ENCODE peak calls at places on chromosomes 3 and 15, in eight cellular contexts. M is tibial nerve; O is aorta; Q is GM23248; E is left lung; I is CD4-positive, alpha-beta memory T cell; G is neural progenitor cell; X is adrenal gland. H is an unnamed sample. For H3K4me1, the result is how much of the 10 kb centered on the place peaks cover.

GRCh38 chr15:25346371-25346770 is 92.5 kb downstream of the UBE3A start:
- DNase-seq in M (no peak), O (no peak), Q (no peak), E (no peak), I (no peak), G (no peak), X (no peak), H (no peak)

GRCh38 chr3:102059145-102059943 is 210.0 kb downstream of the NFKBIZ start:
- DNase-seq in M (no peak), O (no peak), Q (no peak), E (no peak), I (no peak), G (no peak), X (no peak), H (no peak)

GRCh38 chr3:31550452-31551251 is 17.9 kb downstream of the STT3B start:
- DNase-seq in M (peak), O (no peak), Q (peak), E (no peak), I (peak), G (peak), X (no peak), H (no peak)

GRCh38 chr3:99325407-99325806 is 313.0 kb upstream of the COL8A1 start:
- DNase-seq in M (no peak), O (no peak), Q (peak), E (no peak), I (no peak), G (no peak), X (no peak), H (no peak)

GRCh38 chr15:42094512-42094963 is at the start of gene PLA2G4D:
- DNase-seq in M (no peak), O (no peak), Q (no peak), E (peak), I (no peak), G (no peak), X (no peak), H (no peak)

GRCh38 chr3:106392905-106393304 is 524.1 kb upstream of the CBLB start:
- DNase-seq in M (no peak), O (no peak), Q (peak), E (no peak), I (no peak), G (no peak), X (no peak), H (no peak)

GRCh38 chr3:188243124-188243795 is 89.3 kb downstream of the LPP start:
- DNase-seq in M (no peak), O (no peak), Q (peak), E (no peak), I (no peak), G (no peak), X (no peak), H (no peak)

GRCh38 chr3:79415351-79415750 is 352.4 kb downstream of the ROBO1 start:
- DNase-seq in M (no peak), O (no peak), Q (peak), E (no peak), I (no peak), G (no peak), X (no peak), H (no peak)

GRCh38 chr3:190718691-190719090 is 143.8 kb downstream of the GMNC start:
- DNase-seq in M (no peak), O (no peak), Q (peak), E (no peak), I (no peak), G (no peak), X (no peak), H (no peak)

GRCh38 chr3:64675848-64676247 is 12.0 kb downstream of the ADAMTS9 start:
- DNase-seq in M (no peak), O (no peak), Q (no peak), E (no peak), I (no peak), G (no peak), X (no peak), H (no peak)

GRCh38 chr3:171944109-171945016 is 95.0 kb upstream of the FNDC3B start:
- DNase-seq in M (no peak), O (no peak), Q (no peak), E (no peak), I (no peak), G (peak), X (peak), H (no peak)

GRCh38 chr3:152270145-152270870 is 1.6 kb downstream of the MBNL1 start:
- DNase-seq in M (no peak), O (peak), Q (peak), E (peak), I (no peak), G (peak), X (no peak), H (no peak)

GRCh38 chr3:42493126-42493797 is 9.2 kb upstream of the VIPR1 start:
- DNase-seq in M (no peak), O (no peak), Q (no peak), E (no peak), I (no peak), G (no peak), X (no peak), H (no peak)

GRCh38 chr15:66129561-66129960 is 124.0 kb downstream of the MEGF11 start:
- DNase-seq in M (no peak), O (no peak), Q (no peak), E (no peak), I (no peak), G (no peak), X (no peak), H (no peak)

GRCh38 chr15:72487070-72487797 is 13.1 kb downstream of the ARIH1 start:
- DNase-seq in M (no peak), O (no peak), Q (peak), E (no peak), I (no peak), G (no peak), X (no peak), H (no peak)

GRCh38 chr3:12891985-12892839 is 50.8 kb upstream of the RPL32 start:
- DNase-seq in M (peak), O (no peak), Q (peak), E (no peak), I (peak), G (peak), X (no peak), H (no peak)

GRCh38 chr3:127461286-127461685 is 129.2 kb downstream of the TPRA1 start:
- DNase-seq in M (no peak), O (no peak), Q (no peak), E (no peak), I (no peak), G (peak), X (no peak), H (no peak)

GRCh38 chr3:131630117-131630516 is 127.3 kb upstream of the MRPL3 start:
- DNase-seq in M (no peak), O (no peak), Q (peak), E (no peak), I (no peak), G (no peak), X (no peak), H (no peak)

GRCh38 chr15:37031198-37031597 is 69.2 kb downstream of the MEIS2 start:
- DNase-seq in M (no peak), O (no peak), Q (peak), E (no peak), I (no peak), G (no peak), X (no peak), H (no peak)

GRCh38 chr3:32457971-32458471 is 44.6 kb downstream of the CMTM6 start:
- DNase-seq in M (no peak), O (no peak), Q (no peak), E (no peak), I (peak), G (no peak), X (no peak), H (no peak)

GRCh38 chr3:169581633-169582032 is 81.9 kb downstream of the MECOM start:
- DNase-seq in M (no peak), O (no peak), Q (peak), E (no peak), I (no peak), G (peak), X (no peak), H (no peak)

GRCh38 chr15:77548608-77549551 is 83.8 kb downstream of the LINGO1 start:
- DNase-seq in M (no peak), O (peak), Q (no peak), E (peak), I (no peak), G (peak), X (no peak), H (no peak)

DNA sequence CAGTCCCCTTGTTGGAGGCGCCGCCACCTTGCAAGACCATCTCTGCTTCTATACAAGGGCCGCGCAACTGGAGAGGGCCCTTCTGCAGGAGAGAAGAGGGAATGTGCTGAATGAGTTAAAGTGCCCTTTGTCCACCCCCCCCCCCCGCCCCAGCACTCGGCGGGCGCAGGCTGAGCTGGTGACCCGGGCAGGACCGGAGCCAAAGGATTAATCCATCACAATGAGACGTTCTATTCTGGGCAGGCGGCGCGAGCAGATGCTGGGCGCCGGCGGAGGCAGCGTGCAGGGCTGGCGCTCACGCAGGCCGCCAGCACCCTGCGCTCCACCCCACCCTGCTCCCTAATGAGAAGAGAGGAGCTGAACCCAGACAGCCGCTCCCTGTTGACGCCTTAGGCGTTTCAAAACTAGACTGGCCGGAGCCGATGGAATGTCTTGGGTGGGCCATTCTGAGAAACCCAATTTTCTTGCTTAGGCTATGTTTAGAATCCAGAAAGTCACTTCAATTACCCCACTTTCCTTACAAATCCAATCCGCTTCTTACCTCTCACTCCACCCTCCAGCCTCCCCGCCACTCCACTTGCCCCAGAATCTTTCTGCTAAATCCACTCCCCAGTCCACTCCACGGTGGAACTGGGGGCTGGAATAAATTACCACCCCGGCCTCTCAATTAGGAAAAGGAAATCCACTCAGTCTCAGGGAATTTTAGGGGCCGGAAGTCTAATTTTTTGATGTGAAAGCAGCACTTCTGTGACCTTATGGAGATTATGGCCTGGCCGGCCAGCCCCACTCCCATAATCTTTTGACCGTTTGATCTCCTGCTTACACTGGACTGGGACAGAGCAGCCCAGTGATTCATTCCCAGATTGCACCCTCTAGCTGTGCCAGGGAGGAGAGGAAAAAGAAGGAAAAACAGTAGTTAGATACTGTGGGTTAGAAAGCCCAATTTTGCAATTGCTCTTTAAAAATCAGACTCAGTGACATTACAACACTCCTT is 32.7 kb downstream of the GJD2 start:
- DNase-seq in M (peak), O (peak), Q (peak), E (peak), I (no peak), G (peak), X (peak), H (peak)
- H3K4me3 ChIP-seq in M (peak), O (no peak), Q (peak), E (no peak), I (no peak), G (peak), X (no peak), H (peak)

DNA sequence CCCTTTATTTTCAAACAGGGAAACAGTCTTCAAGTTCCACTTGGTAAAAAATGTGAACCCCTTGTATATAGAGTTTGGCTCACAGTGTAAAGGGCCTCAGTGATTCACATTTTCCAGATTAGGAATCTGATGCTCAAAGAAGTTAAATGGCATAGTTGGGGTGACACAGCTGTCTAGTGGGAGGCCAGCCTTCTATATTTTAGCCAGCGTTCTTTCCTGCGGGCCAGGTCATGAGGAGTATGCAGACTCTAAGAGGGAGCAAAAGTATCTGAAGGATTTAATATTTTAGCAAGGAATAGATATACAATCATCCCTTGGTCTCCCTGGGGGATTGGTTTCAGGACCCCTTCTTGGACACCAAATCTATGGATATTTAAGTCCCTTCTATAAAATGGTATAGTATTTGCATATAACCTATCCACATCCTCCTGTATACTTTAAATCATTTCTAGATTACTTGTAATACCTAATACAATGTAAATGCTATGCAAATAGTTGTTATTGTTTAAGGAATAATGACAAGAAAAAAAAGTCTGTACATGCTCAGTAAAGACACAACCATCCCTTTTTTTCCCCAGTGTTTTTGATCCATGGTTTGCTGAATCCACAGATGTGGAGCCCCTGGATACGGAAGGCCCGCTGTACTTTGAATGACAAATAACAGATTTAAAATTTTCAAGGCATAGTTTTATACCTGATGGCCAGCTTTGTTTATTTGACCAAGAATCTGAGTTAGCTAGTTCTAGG is 7.0 kb downstream of the B2M start:
- DNase-seq in M (no peak), O (no peak), Q (no peak), E (no peak), I (no peak), G (no peak), X (no peak), H (no peak)
- H3K4me1 ChIP-seq in M (under half), O (under half), Q (under half), E (under half), I (half or more), G (under half), X (under half), H (half or more)

GRCh38 chr15:63512148-63512547 is 7.8 kb downstream of the USP3 start:
- DNase-seq in M (no peak), O (no peak), Q (no peak), E (no peak), I (no peak), G (no peak), X (no peak), H (no peak)

GRCh38 chr15:63509056-63509696 is 4.8 kb downstream of the USP3 start:
- DNase-seq in M (no peak), O (no peak), Q (no peak), E (no peak), I (no peak), G (no peak), X (no peak), H (no peak)

GRCh38 chr15:63510548-63510940 is 6.2 kb downstream of the USP3 start:
- DNase-seq in M (no peak), O (no peak), Q (no peak), E (no peak), I (no peak), G (no peak), X (no peak), H (no peak)

GRCh38 chr15:63507878-63508818 is 3.8 kb downstream of the USP3 start:
- DNase-seq in M (no peak), O (no peak), Q (no peak), E (no peak), I (no peak), G (no peak), X (no peak), H (no peak)

DNA sequence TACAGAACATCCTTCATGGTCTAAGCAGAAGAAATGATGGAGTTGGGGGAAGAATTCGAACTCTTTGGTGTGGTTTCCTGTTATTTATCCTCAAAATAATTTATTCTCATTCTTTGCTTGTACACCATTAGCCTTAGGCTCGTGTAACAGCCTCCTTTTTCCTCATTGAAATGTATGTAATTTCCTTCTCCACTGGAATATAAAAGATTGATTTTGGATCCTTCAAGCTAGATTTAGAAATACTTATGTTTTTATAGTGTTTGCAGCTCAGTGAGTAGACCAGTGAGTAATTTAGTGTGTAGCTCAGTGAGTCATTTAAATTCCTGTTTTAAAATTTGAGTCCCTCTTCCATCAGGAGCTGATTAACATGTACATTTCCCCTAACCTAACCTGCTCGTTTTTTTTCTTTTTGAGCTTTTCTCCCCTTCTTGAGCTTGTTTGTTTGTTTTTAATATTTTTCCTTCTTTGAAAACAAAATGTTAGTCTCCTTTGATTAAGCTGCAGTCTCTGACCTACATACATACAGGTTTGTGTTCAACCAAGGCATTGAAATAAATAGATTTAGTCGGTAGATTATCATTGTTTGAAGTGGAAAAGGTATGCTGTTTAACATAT is 5.6 kb downstream of the USP3 start:
- DNase-seq in M (no peak), O (no peak), Q (peak), E (no peak), I (no peak), G (no peak), X (no peak), H (no peak)
- H3K27ac ChIP-seq in M (no peak), O (no peak), Q (peak), E (peak), I (peak), G (no peak), X (no peak), H (no peak)

DNA sequence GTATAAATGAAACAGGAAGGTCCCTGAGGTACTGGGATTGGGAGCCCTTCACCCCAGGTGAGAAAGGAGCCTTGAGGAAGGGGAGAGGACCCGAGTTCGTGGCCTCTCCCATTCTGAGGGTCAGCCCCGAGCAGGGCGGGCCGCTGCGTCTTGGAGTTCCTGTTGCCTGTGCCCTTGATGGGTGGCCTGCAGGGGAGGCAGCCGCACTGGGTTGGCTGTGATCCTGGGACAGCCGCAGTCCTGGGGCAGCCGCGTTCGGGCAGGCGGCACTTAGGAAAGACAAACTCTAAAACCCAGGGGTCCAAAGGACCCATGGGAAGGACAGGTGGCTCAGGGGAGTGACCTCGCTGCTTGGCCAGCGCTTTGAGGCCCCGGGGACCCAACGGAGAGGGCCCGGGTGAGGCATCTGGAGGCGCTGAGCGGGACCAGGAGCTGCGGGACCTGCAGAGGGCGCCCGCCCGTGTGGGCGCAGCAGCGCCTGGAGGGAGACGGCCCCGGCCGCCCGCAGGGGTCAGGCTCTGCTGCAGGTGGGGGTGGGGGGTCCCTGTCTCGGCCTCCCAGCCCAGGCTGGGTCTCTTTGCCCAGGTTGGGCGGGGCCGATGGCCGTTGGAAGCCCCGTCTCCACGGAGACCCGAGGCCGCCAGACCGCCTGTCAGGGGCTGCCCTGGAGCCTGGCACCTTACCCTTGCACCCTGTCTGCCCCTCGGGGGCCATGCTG is 65.1 kb downstream of the HMCES start:
- DNase-seq in M (no peak), O (peak), Q (peak), E (no peak), I (peak), G (peak), X (no peak), H (no peak)
- H3K4me3 ChIP-seq in M (peak), O (no peak), Q (no peak), E (peak), I (no peak), G (peak), X (no peak), H (peak)